ENCODE peak calls at places on chromosomes 2 and 18, in six cellular contexts. J, P, F, D, K and T are unnamed samples.

GRCh38 chr2:29166237-29166630 is 51.0 kb downstream of the CLIP4 start:
- DNase-seq in P (no peak), D (no peak), J (no peak), K (no peak), F (no peak), T (no peak)

GRCh38 chr18:21191596-21192307 is 50.3 kb upstream of the GREB1L start:
- DNase-seq in K (peak; percentile 67), P (peak; percentile 57), F (peak; percentile 6), D (peak; percentile 30), J (no peak), T (peak; percentile 61)

GRCh38 chr2:241620419-241620769 is 16.6 kb downstream of the THAP4 start:
- DNase-seq in D (no peak), F (peak; percentile 12), J (no peak), K (no peak), P (no peak), T (no peak)

GRCh38 chr2:206693399-206694137 is 24.6 kb downstream of the DYTN start:
- DNase-seq in F (peak; percentile 8), P (peak; percentile 51), K (no peak), D (peak; percentile 45), J (peak; percentile 7), T (no peak)

GRCh38 chr2:66930499-66931165 is 466.5 kb upstream of the ETAA1 start:
- DNase-seq in D (no peak), F (no peak), K (no peak), P (no peak), J (no peak), T (no peak)

GRCh38 chr2:201806442-201806841 is at the start of gene CDK15:
- DNase-seq in K (no peak), F (peak; percentile 47), J (no peak), D (peak; percentile 7), P (no peak), T (no peak)

GRCh38 chr2:8576525-8577157 is 105.2 kb upstream of the ID2 start:
- DNase-seq in K (peak; percentile 38), P (no peak), F (no peak), D (peak; percentile 64), J (no peak), T (no peak)

GRCh38 chr2:134823832-134824231 is 14.6 kb upstream of the ACMSD start:
- DNase-seq in J (no peak), K (no peak), F (no peak), P (no peak), D (no peak), T (no peak)

GRCh38 chr2:43265006-43265770 is 38.8 kb upstream of the ZFP36L2 start:
- DNase-seq in K (no peak), P (no peak), J (no peak), F (peak; percentile 39), D (peak; percentile 40), T (no peak)

GRCh38 chr18:32460046-32460785 is 10.5 kb downstream of the GAREM1 start:
- DNase-seq in P (no peak), K (no peak), F (no peak), J (no peak), D (no peak), T (no peak)

GRCh38 chr18:79625195-79625923 is 54.2 kb upstream of the CTDP1 start:
- DNase-seq in K (no peak), P (no peak), J (no peak), F (no peak), D (peak; percentile 21), T (no peak)

GRCh38 chr18:45628979-45629958 is 14.0 kb downstream of the SLC14A2 start:
- DNase-seq in P (no peak), J (no peak), F (no peak), K (no peak), D (no peak), T (no peak)

GRCh38 chr2:235011607-235011928 is 59.8 kb downstream of the SH3BP4 start:
- DNase-seq in P (peak; percentile 42), D (no peak), F (no peak), K (no peak), J (no peak), T (no peak)

GRCh38 chr2:17754773-17755425 is 961 bp downstream of the GEN1 start:
- DNase-seq in J (no peak), F (no peak), D (no peak), K (no peak), P (no peak), T (no peak)

GRCh38 chr2:202221873-202222272 is 16.5 kb downstream of the SUMO1 start:
- DNase-seq in K (no peak), D (no peak), F (no peak), P (no peak), J (no peak), T (no peak)

GRCh38 chr2:178756843-178757242 is 50.4 kb downstream of the TTN start:
- DNase-seq in P (no peak), K (no peak), J (no peak), F (peak; percentile 27), D (no peak), T (no peak)

GRCh38 chr18:41060967-41061366 is 894.1 kb upstream of the PIK3C3 start:
- DNase-seq in D (no peak), J (no peak), P (no peak), F (no peak), K (no peak), T (no peak)

GRCh38 chr2:106566050-106566449 is 78.9 kb downstream of the CD8B2 start:
- DNase-seq in D (peak; percentile 20), P (no peak), F (no peak), J (no peak), K (no peak), T (no peak)

GRCh38 chr2:228417526-228417925 is 236.0 kb upstream of the SPHKAP start:
- DNase-seq in D (no peak), P (no peak), F (no peak), J (no peak), K (no peak), T (no peak)

GRCh38 chr2:7031424-7032245 is 114.4 kb downstream of the RNF144A start:
- DNase-seq in P (no peak), F (peak; percentile 47), K (no peak), J (no peak), D (peak; percentile 100), T (peak; percentile 91)

GRCh38 chr2:105865222-105865913 is 120.7 kb downstream of the NCK2 start:
- DNase-seq in K (no peak), F (no peak), D (no peak), P (no peak), J (no peak), T (no peak)

GRCh38 chr2:120854766-120855530 is 119.3 kb downstream of the GLI2 start:
- DNase-seq in K (no peak), J (no peak), D (no peak), P (no peak), F (no peak), T (peak; percentile 25)

GRCh38 chr2:68671961-68672360 is 28.6 kb downstream of the PROKR1 start:
- DNase-seq in F (no peak), D (no peak), J (no peak), P (no peak), K (no peak), T (no peak)

GRCh38 chr2:18645315-18645714 is 55.9 kb upstream of the NT5C1B start:
- DNase-seq in J (no peak), F (no peak), K (no peak), P (no peak), D (no peak), T (no peak)

GRCh38 chr2:69271831-69272257 is 115.2 kb downstream of the GFPT1 start:
- DNase-seq in J (no peak), D (peak; percentile 31), F (no peak), K (no peak), P (no peak), T (no peak)

GRCh38 chr2:199315299-199316179 is 142.2 kb downstream of the SATB2 start:
- DNase-seq in J (no peak), K (no peak), P (peak; percentile 19), F (peak; percentile 53), D (no peak), T (no peak)

GRCh38 chr18:35592298-35592697 is 10.8 kb downstream of the GALNT1 start:
- DNase-seq in P (no peak), F (no peak), J (no peak), K (no peak), D (no peak), T (no peak)

GRCh38 chr18:5646739-5647138 is 102.9 kb upstream of the EPB41L3 start:
- DNase-seq in F (no peak), J (no peak), P (no peak), D (no peak), K (no peak), T (no peak)

GRCh38 chr18:25038261-25038660 is 313.7 kb downstream of the ZNF521 start:
- DNase-seq in F (no peak), D (no peak), P (peak; percentile 8), K (no peak), J (no peak), T (no peak)

GRCh38 chr2:85914916-85915315 is 26.1 kb upstream of the ST3GAL5 start:
- DNase-seq in D (no peak), F (no peak), J (no peak), P (no peak), K (no peak), T (no peak)